ENCODE peak calls at places on chromosomes 7 and 10, in ten cellular contexts. I is HCT116; B is left ventricle myocardium superior; D is T follicular helper cell; T is RWPE1; O is CD8-positive, alpha-beta memory T cell; L is T-helper 22 cell; H is stomach; C is AG10803; Z is A172. A is an unnamed sample.

GRCh38 chr7:150990416-150991186 is at the start of gene NOS3:
- DNase-seq in D (no peak), Z (no peak), O (no peak), L (no peak), I (peak), C (no peak), B (no peak), H (no peak), T (no peak), A (no peak)

GRCh38 chr7:133851416-133851815 is 275.7 kb upstream of the LRGUK start:
- DNase-seq in D (no peak), H (no peak), I (no peak), Z (no peak), B (no peak), T (no peak), L (no peak), O (no peak), C (no peak), A (no peak)

GRCh38 chr10:79310911-79311573 is 36.2 kb upstream of the PPIF start:
- DNase-seq in D (no peak), L (no peak), B (peak), I (no peak), T (no peak), H (peak), Z (no peak), C (no peak), O (no peak), A (no peak)

GRCh38 chr7:47153571-47153970 is 428.3 kb downstream of the TNS3 start:
- DNase-seq in T (no peak), Z (no peak), L (no peak), H (no peak), B (no peak), D (no peak), O (no peak), C (no peak), I (no peak), A (no peak)

GRCh38 chr10:43045631-43046287 is 31.1 kb upstream of the RET start:
- DNase-seq in C (no peak), O (no peak), L (no peak), T (no peak), B (peak), Z (no peak), D (no peak), H (peak), I (no peak), A (no peak)

GRCh38 chr7:74656421-74656910 is 1.1 kb upstream of the GTF2I start:
- DNase-seq in O (peak), L (peak), I (no peak), C (peak), Z (peak), B (peak), H (peak), T (no peak), D (peak), A (no peak)

GRCh38 chr10:49290131-49290530 is 8.8 kb upstream of the C10orf71 start:
- DNase-seq in I (no peak), L (no peak), O (no peak), H (no peak), T (no peak), C (no peak), B (no peak), Z (no peak), D (no peak), A (no peak)

GRCh38 chr10:32149257-32149955 is 93.2 kb upstream of the KIF5B start:
- DNase-seq in B (peak), I (peak), L (no peak), T (peak), C (peak), H (peak), D (no peak), Z (peak), O (no peak), A (peak)

GRCh38 chr7:7746419-7746818 is 28.0 kb upstream of the RPA3 start:
- DNase-seq in D (no peak), O (no peak), I (no peak), T (no peak), H (no peak), L (no peak), Z (no peak), C (no peak), B (no peak), A (no peak)

GRCh38 chr10:43818687-43819086 is 170.0 kb upstream of the ZNF32 start:
- DNase-seq in L (no peak), C (no peak), O (no peak), B (no peak), D (no peak), T (no peak), H (no peak), Z (no peak), I (no peak), A (no peak)

GRCh38 chr10:123841115-123841514 is 50.5 kb downstream of the CPXM2 start:
- DNase-seq in Z (no peak), L (no peak), D (no peak), I (no peak), T (no peak), B (no peak), O (no peak), C (no peak), H (no peak), A (no peak)

GRCh38 chr10:132961864-132962622 is 19.7 kb upstream of the CFAP46 start:
- DNase-seq in C (peak), D (peak), O (peak), I (no peak), T (peak), H (peak), B (peak), L (peak), Z (no peak), A (no peak)

GRCh38 chr10:33263453-33263852 is 71.0 kb downstream of the NRP1 start:
- DNase-seq in O (no peak), H (no peak), I (no peak), D (no peak), B (no peak), C (peak), T (no peak), Z (peak), L (no peak), A (no peak)

GRCh38 chr10:101749511-101750016 is 26.4 kb downstream of the FGF8 start:
- DNase-seq in L (no peak), Z (no peak), O (no peak), I (no peak), C (no peak), T (no peak), B (no peak), H (no peak), D (no peak), A (no peak)

GRCh38 chr7:12927635-12928434 is 240.4 kb downstream of the ARL4A start:
- DNase-seq in I (no peak), O (no peak), L (no peak), D (no peak), T (no peak), C (no peak), Z (no peak), B (no peak), H (no peak), A (no peak)

GRCh38 chr7:50436133-50436802 is 13.9 kb downstream of the FIGNL1 start:
- DNase-seq in L (no peak), I (no peak), D (no peak), O (no peak), C (peak), B (no peak), T (peak), Z (peak), H (no peak), A (peak)

GRCh38 chr10:29229258-29229705 is 59.6 kb upstream of the LYZL1 start:
- DNase-seq in O (no peak), L (no peak), H (no peak), I (no peak), Z (no peak), B (no peak), C (no peak), D (no peak), T (no peak), A (no peak)

GRCh38 chr10:17214991-17215781 is 12.9 kb upstream of the VIM start:
- DNase-seq in D (no peak), O (no peak), H (no peak), C (peak), I (peak), L (no peak), T (peak), Z (peak), B (no peak), A (no peak)

GRCh38 chr10:102752934-102753664 is 9.4 kb downstream of the WBP1L start:
- DNase-seq in T (no peak), H (no peak), O (no peak), L (no peak), C (peak), Z (peak), B (no peak), I (no peak), D (no peak), A (peak)

GRCh38 chr10:131849591-131850489 is 51.0 kb upstream of the PPP2R2D start:
- DNase-seq in I (no peak), C (no peak), H (no peak), B (no peak), T (no peak), D (no peak), O (no peak), L (no peak), Z (no peak), A (no peak)

GRCh38 chr7:148527717-148528168 is 62.8 kb upstream of the C7orf33 start:
- DNase-seq in B (peak), Z (peak), H (peak), I (peak), T (peak), D (peak), C (peak), O (peak), L (peak), A (peak)

GRCh38 chr10:63246361-63246760 is 113.2 kb downstream of the NRBF2 start:
- DNase-seq in L (no peak), O (no peak), B (no peak), H (no peak), C (no peak), D (no peak), Z (no peak), T (no peak), I (no peak), A (no peak)

GRCh38 chr10:92695679-92696605 is 6.2 kb downstream of the HHEX start:
- DNase-seq in B (no peak), Z (peak), H (no peak), I (no peak), D (no peak), O (no peak), C (peak), T (no peak), L (no peak), A (peak)

GRCh38 chr10:71074176-71074755 is 138.1 kb upstream of the UNC5B start:
- DNase-seq in O (no peak), D (no peak), I (no peak), B (no peak), H (no peak), C (no peak), L (no peak), T (no peak), Z (no peak), A (no peak)

GRCh38 chr10:79005126-79005820 is 63.5 kb upstream of the ZMIZ1 start:
- DNase-seq in D (no peak), L (no peak), C (no peak), T (no peak), Z (no peak), I (no peak), B (peak), O (no peak), H (no peak), A (no peak)

GRCh38 chr7:87220734-87221215 is 1.2 kb upstream of the TMEM243 start:
- DNase-seq in Z (no peak), C (peak), T (peak), D (no peak), L (no peak), I (no peak), H (no peak), B (no peak), O (no peak), A (no peak)

GRCh38 chr10:101663097-101663496 is 31.9 kb downstream of the FBXW4 start:
- DNase-seq in D (no peak), T (no peak), I (no peak), H (no peak), O (no peak), Z (no peak), L (no peak), B (no peak), C (no peak), A (no peak)

GRCh38 chr7:2003451-2003930 is 229.3 kb downstream of the MAD1L1 start:
- DNase-seq in H (no peak), L (no peak), D (no peak), Z (no peak), T (no peak), O (peak), C (no peak), B (no peak), I (no peak), A (no peak)